ENCODE peak calls at places on chromosome 11, in five cellular contexts. M is C1 segment of cervical spinal cord, S is RPMI7951, N is heart right ventricle, O is GM19239. T is an unnamed sample.

GRCh38 chr11:3957437-3957836 is 102.0 kb downstream of the STIM1 start:
- DNase-seq in M (no peak), S (no peak), N (no peak), O (no peak), T (no peak)

GRCh38 chr11:120985718-120986569 is 38.0 kb upstream of the TBCEL start:
- DNase-seq in M (no peak), S (peak; percentile 64), N (peak; percentile 53), O (peak; percentile 38), T (peak; percentile 32)

GRCh38 chr11:126452256-126452655 is 96.8 kb downstream of the ST3GAL4 start:
- DNase-seq in M (no peak), S (no peak), N (no peak), O (no peak), T (no peak)

GRCh38 chr11:78040691-78041379 is 17.8 kb upstream of the KCTD14 start:
- DNase-seq in M (no peak), S (no peak), N (no peak), O (no peak), T (no peak)

GRCh38 chr11:17259519-17259918 is 17.0 kb upstream of the NUCB2 start:
- DNase-seq in M (no peak), S (no peak), N (no peak), O (no peak), T (no peak)

GRCh38 chr11:102287963-102288744 is 29.1 kb upstream of the BIRC3 start:
- DNase-seq in M (peak; percentile 13), S (peak; percentile 80), N (no peak), O (peak; percentile 53), T (peak; percentile 37)

GRCh38 chr11:108666373-108666772 is 1.5 kb downstream of the DDX10 start:
- DNase-seq in M (no peak), S (peak; percentile 7), N (no peak), O (no peak), T (no peak)

GRCh38 chr11:57480409-57481137 is 20.2 kb downstream of the RTN4RL2 start:
- DNase-seq in M (no peak), S (peak; percentile 41), N (peak; percentile 71), O (peak; percentile 82), T (no peak)

GRCh38 chr11:125072961-125073590 is 10.0 kb downstream of the SLC37A2 start:
- DNase-seq in M (no peak), S (no peak), N (no peak), O (no peak), T (no peak)

GRCh38 chr11:134592391-134592990 is 180.4 kb upstream of the B3GAT1 start:
- DNase-seq in M (no peak), S (no peak), N (no peak), O (no peak), T (no peak)

GRCh38 chr11:7893792-7894191 is 37.3 kb downstream of the OR10A6 start:
- DNase-seq in M (no peak), S (no peak), N (no peak), O (no peak), T (no peak)

GRCh38 chr11:82747471-82747870 is 13.8 kb upstream of the FAM181B start:
- DNase-seq in M (no peak), S (no peak), N (no peak), O (no peak), T (no peak)

GRCh38 chr11:39741066-39741465 is 1718.4 kb downstream of the LRRC4C start:
- DNase-seq in M (no peak), S (no peak), N (no peak), O (no peak), T (no peak)

GRCh38 chr11:45655347-45655756 is 10.1 kb downstream of the CHST1 start:
- DNase-seq in M (peak; percentile 64), S (peak; percentile 43), N (peak; percentile 83), O (peak; percentile 85), T (peak; percentile 33)

GRCh38 chr11:5522308-5522707 is 5.8 kb upstream of the UBQLNL start:
- DNase-seq in M (no peak), S (no peak), N (no peak), O (no peak), T (no peak)

GRCh38 chr11:112016765-112017356 is 8.3 kb upstream of the DLAT start:
- DNase-seq in M (no peak), S (no peak), N (no peak), O (no peak), T (no peak)

GRCh38 chr11:5624489-5625278 is at the start of gene TRIM34:
- DNase-seq in M (peak; percentile 37), S (peak; percentile 73), N (no peak), O (peak; percentile 84), T (peak; percentile 63)

GRCh38 chr11:2194877-2195755 is 23.5 kb upstream of the TH start:
- DNase-seq in M (no peak), S (no peak), N (peak; percentile 41), O (peak; percentile 62), T (no peak)

GRCh38 chr11:65588199-65589054 is 7.2 kb downstream of the KCNK7 start:
- DNase-seq in M (no peak), S (no peak), N (peak; percentile 61), O (peak; percentile 100), T (peak; percentile 93)

GRCh38 chr11:20397281-20397680 is 9.8 kb downstream of the PRMT3 start:
- DNase-seq in M (no peak), S (peak; percentile 58), N (no peak), O (no peak), T (peak; percentile 8)

GRCh38 chr11:57638005-57638760 is 11.5 kb downstream of the YPEL4 start:
- DNase-seq in M (peak; percentile 34), S (peak; percentile 85), N (peak; percentile 54), O (peak; percentile 49), T (no peak)

GRCh38 chr11:61949169-61950034 is 749 bp upstream of the BEST1 start:
- DNase-seq in M (peak; percentile 85), S (peak; percentile 81), N (peak; percentile 65), O (no peak), T (no peak)

GRCh38 chr11:62538470-62539237 is 8.0 kb downstream of the AHNAK start:
- DNase-seq in M (no peak), S (peak; percentile 29), N (no peak), O (no peak), T (no peak)